ENCODE peak calls at places on chromosomes 6 and 20, in ten cellular contexts. One of them, this sample, is unnamed.

GRCh38 chr6:24630861-24631505 is 15.0 kb downstream of the KIAA0319 start:
- DNase-seq in dermis microvascular lymphatic vessel endothelial cell: no peak
- DNase-seq in fibroblast of lung: no peak
- DNase-seq in fibroblast of the conjunctiva: no peak
- DNase-seq in EL: no peak
- DNase-seq in LoVo: no peak
- DNase-seq in non-pigmented ciliary epithelial cell: no peak
- DNase-seq in stimulated activated CD4-positive, alpha-beta T cell treated with anti-CD3 and anti-CD28 coated beads, Interleukin-1b, Interleukin-23, amount 100 ng/mL, for 48 hours: no peak
- DNase-seq in NCI-H1092 treated with DMSO at 0.1 percent for 48 hours: no peak
- DNase-seq in HTR-8/SVneo: no peak
- DNase-seq in this sample: no peak

GRCh38 chr6:30837870-30838269 is 46.4 kb upstream of the DDR1 start:
- DNase-seq in dermis microvascular lymphatic vessel endothelial cell: peak
- DNase-seq in fibroblast of lung: no peak
- DNase-seq in fibroblast of the conjunctiva: no peak
- DNase-seq in EL: no peak
- DNase-seq in LoVo: no peak
- DNase-seq in non-pigmented ciliary epithelial cell: no peak
- DNase-seq in stimulated activated CD4-positive, alpha-beta T cell treated with anti-CD3 and anti-CD28 coated beads, Interleukin-1b, Interleukin-23, amount 100 ng/mL, for 48 hours: no peak
- DNase-seq in NCI-H1092 treated with DMSO at 0.1 percent for 48 hours: no peak
- DNase-seq in HTR-8/SVneo: no peak
- DNase-seq in this sample: no peak

GRCh38 chr6:138263963-138264362 is 45.7 kb upstream of the PBOV1 start:
- DNase-seq in dermis microvascular lymphatic vessel endothelial cell: no peak
- DNase-seq in fibroblast of lung: no peak
- DNase-seq in fibroblast of the conjunctiva: no peak
- DNase-seq in EL: no peak
- DNase-seq in LoVo: no peak
- DNase-seq in non-pigmented ciliary epithelial cell: no peak
- DNase-seq in stimulated activated CD4-positive, alpha-beta T cell treated with anti-CD3 and anti-CD28 coated beads, Interleukin-1b, Interleukin-23, amount 100 ng/mL, for 48 hours: no peak
- DNase-seq in NCI-H1092 treated with DMSO at 0.1 percent for 48 hours: no peak
- DNase-seq in HTR-8/SVneo: no peak
- DNase-seq in this sample: no peak

GRCh38 chr6:107717781-107718180 is 106.3 kb downstream of the SCML4 start:
- DNase-seq in dermis microvascular lymphatic vessel endothelial cell: no peak
- DNase-seq in fibroblast of lung: no peak
- DNase-seq in fibroblast of the conjunctiva: no peak
- DNase-seq in EL: no peak
- DNase-seq in LoVo: no peak
- DNase-seq in non-pigmented ciliary epithelial cell: no peak
- DNase-seq in stimulated activated CD4-positive, alpha-beta T cell treated with anti-CD3 and anti-CD28 coated beads, Interleukin-1b, Interleukin-23, amount 100 ng/mL, for 48 hours: no peak
- DNase-seq in NCI-H1092 treated with DMSO at 0.1 percent for 48 hours: no peak
- DNase-seq in HTR-8/SVneo: no peak
- DNase-seq in this sample: no peak

GRCh38 chr6:136723780-136724179 is 68.5 kb downstream of the MAP3K5 start:
- DNase-seq in dermis microvascular lymphatic vessel endothelial cell: peak
- DNase-seq in fibroblast of lung: no peak
- DNase-seq in fibroblast of the conjunctiva: no peak
- DNase-seq in EL: no peak
- DNase-seq in LoVo: peak
- DNase-seq in non-pigmented ciliary epithelial cell: no peak
- DNase-seq in stimulated activated CD4-positive, alpha-beta T cell treated with anti-CD3 and anti-CD28 coated beads, Interleukin-1b, Interleukin-23, amount 100 ng/mL, for 48 hours: peak
- DNase-seq in NCI-H1092 treated with DMSO at 0.1 percent for 48 hours: no peak
- DNase-seq in HTR-8/SVneo: no peak
- DNase-seq in this sample: no peak

GRCh38 chr20:51434556-51435256 is 107.8 kb downstream of the NFATC2 start:
- DNase-seq in dermis microvascular lymphatic vessel endothelial cell: no peak
- DNase-seq in fibroblast of lung: peak
- DNase-seq in fibroblast of the conjunctiva: peak
- DNase-seq in EL: peak
- DNase-seq in LoVo: peak
- DNase-seq in non-pigmented ciliary epithelial cell: peak
- DNase-seq in stimulated activated CD4-positive, alpha-beta T cell treated with anti-CD3 and anti-CD28 coated beads, Interleukin-1b, Interleukin-23, amount 100 ng/mL, for 48 hours: no peak
- DNase-seq in NCI-H1092 treated with DMSO at 0.1 percent for 48 hours: no peak
- DNase-seq in HTR-8/SVneo: no peak
- DNase-seq in this sample: peak

GRCh38 chr6:136079701-136080565 is 170.2 kb downstream of the MTFR2 start:
- DNase-seq in dermis microvascular lymphatic vessel endothelial cell: no peak
- DNase-seq in fibroblast of lung: no peak
- DNase-seq in fibroblast of the conjunctiva: no peak
- DNase-seq in EL: no peak
- DNase-seq in LoVo: no peak
- DNase-seq in non-pigmented ciliary epithelial cell: no peak
- DNase-seq in stimulated activated CD4-positive, alpha-beta T cell treated with anti-CD3 and anti-CD28 coated beads, Interleukin-1b, Interleukin-23, amount 100 ng/mL, for 48 hours: no peak
- DNase-seq in NCI-H1092 treated with DMSO at 0.1 percent for 48 hours: no peak
- DNase-seq in HTR-8/SVneo: no peak
- DNase-seq in this sample: no peak

GRCh38 chr20:6071162-6071695 is 17.4 kb upstream of the LRRN4 start:
- DNase-seq in dermis microvascular lymphatic vessel endothelial cell: no peak
- DNase-seq in fibroblast of lung: no peak
- DNase-seq in fibroblast of the conjunctiva: no peak
- DNase-seq in EL: no peak
- DNase-seq in LoVo: no peak
- DNase-seq in non-pigmented ciliary epithelial cell: no peak
- DNase-seq in stimulated activated CD4-positive, alpha-beta T cell treated with anti-CD3 and anti-CD28 coated beads, Interleukin-1b, Interleukin-23, amount 100 ng/mL, for 48 hours: no peak
- DNase-seq in NCI-H1092 treated with DMSO at 0.1 percent for 48 hours: no peak
- DNase-seq in HTR-8/SVneo: no peak
- DNase-seq in this sample: no peak

GRCh38 chr6:24492475-24492874 is 2.3 kb upstream of the ALDH5A1 start:
- DNase-seq in dermis microvascular lymphatic vessel endothelial cell: peak
- DNase-seq in fibroblast of lung: no peak
- DNase-seq in fibroblast of the conjunctiva: no peak
- DNase-seq in EL: peak
- DNase-seq in LoVo: peak
- DNase-seq in non-pigmented ciliary epithelial cell: no peak
- DNase-seq in stimulated activated CD4-positive, alpha-beta T cell treated with anti-CD3 and anti-CD28 coated beads, Interleukin-1b, Interleukin-23, amount 100 ng/mL, for 48 hours: no peak
- DNase-seq in NCI-H1092 treated with DMSO at 0.1 percent for 48 hours: no peak
- DNase-seq in HTR-8/SVneo: no peak
- DNase-seq in this sample: no peak

GRCh38 chr6:163712981-163713380 is 298.5 kb downstream of the QKI start:
- DNase-seq in dermis microvascular lymphatic vessel endothelial cell: no peak
- DNase-seq in fibroblast of lung: no peak
- DNase-seq in fibroblast of the conjunctiva: no peak
- DNase-seq in EL: no peak
- DNase-seq in LoVo: no peak
- DNase-seq in non-pigmented ciliary epithelial cell: no peak
- DNase-seq in stimulated activated CD4-positive, alpha-beta T cell treated with anti-CD3 and anti-CD28 coated beads, Interleukin-1b, Interleukin-23, amount 100 ng/mL, for 48 hours: no peak
- DNase-seq in NCI-H1092 treated with DMSO at 0.1 percent for 48 hours: no peak
- DNase-seq in HTR-8/SVneo: no peak
- DNase-seq in this sample: no peak

GRCh38 chr6:19851273-19852089 is 14.3 kb downstream of the ID4 start:
- DNase-seq in dermis microvascular lymphatic vessel endothelial cell: peak
- DNase-seq in fibroblast of lung: peak
- DNase-seq in fibroblast of the conjunctiva: peak
- DNase-seq in EL: peak
- DNase-seq in LoVo: peak
- DNase-seq in non-pigmented ciliary epithelial cell: no peak
- DNase-seq in stimulated activated CD4-positive, alpha-beta T cell treated with anti-CD3 and anti-CD28 coated beads, Interleukin-1b, Interleukin-23, amount 100 ng/mL, for 48 hours: no peak
- DNase-seq in NCI-H1092 treated with DMSO at 0.1 percent for 48 hours: peak
- DNase-seq in HTR-8/SVneo: peak
- DNase-seq in this sample: peak

GRCh38 chr20:31704225-31705119 is 18.2 kb downstream of the BCL2L1 start:
- DNase-seq in dermis microvascular lymphatic vessel endothelial cell: peak
- DNase-seq in fibroblast of lung: no peak
- DNase-seq in fibroblast of the conjunctiva: no peak
- DNase-seq in EL: peak
- DNase-seq in LoVo: peak
- DNase-seq in non-pigmented ciliary epithelial cell: no peak
- DNase-seq in stimulated activated CD4-positive, alpha-beta T cell treated with anti-CD3 and anti-CD28 coated beads, Interleukin-1b, Interleukin-23, amount 100 ng/mL, for 48 hours: no peak
- DNase-seq in NCI-H1092 treated with DMSO at 0.1 percent for 48 hours: no peak
- DNase-seq in HTR-8/SVneo: peak
- DNase-seq in this sample: peak

GRCh38 chr6:14036911-14037310 is 80.7 kb upstream of the CD83 start:
- DNase-seq in dermis microvascular lymphatic vessel endothelial cell: no peak
- DNase-seq in fibroblast of lung: no peak
- DNase-seq in fibroblast of the conjunctiva: no peak
- DNase-seq in EL: no peak
- DNase-seq in LoVo: no peak
- DNase-seq in non-pigmented ciliary epithelial cell: no peak
- DNase-seq in stimulated activated CD4-positive, alpha-beta T cell treated with anti-CD3 and anti-CD28 coated beads, Interleukin-1b, Interleukin-23, amount 100 ng/mL, for 48 hours: no peak
- DNase-seq in NCI-H1092 treated with DMSO at 0.1 percent for 48 hours: no peak
- DNase-seq in HTR-8/SVneo: no peak
- DNase-seq in this sample: no peak

GRCh38 chr20:19867074-19867473 is 109.0 kb downstream of the RIN2 start:
- DNase-seq in dermis microvascular lymphatic vessel endothelial cell: no peak
- DNase-seq in fibroblast of lung: peak
- DNase-seq in fibroblast of the conjunctiva: no peak
- DNase-seq in EL: peak
- DNase-seq in LoVo: no peak
- DNase-seq in non-pigmented ciliary epithelial cell: no peak
- DNase-seq in stimulated activated CD4-positive, alpha-beta T cell treated with anti-CD3 and anti-CD28 coated beads, Interleukin-1b, Interleukin-23, amount 100 ng/mL, for 48 hours: no peak
- DNase-seq in NCI-H1092 treated with DMSO at 0.1 percent for 48 hours: no peak
- DNase-seq in HTR-8/SVneo: no peak
- DNase-seq in this sample: no peak

This sample was measured in HS-5.